ENCODE peak calls at places on chromosome 22, in five cellular contexts. G is activated CD4-positive, alpha-beta T cell treated with anti-CD3 and anti-CD28 coated beads for 48 hours; Q is iris pigment epithelial cell; K is midbrain; L is cardiac fibroblast. J is an unnamed sample.

GRCh38 chr22:43377486-43377995 is 34.3 kb upstream of the MPPED1 start:
- DNase-seq in L (peak; percentile 16), Q (no peak), K (no peak), G (no peak), J (no peak)

GRCh38 chr22:19723990-19724827 is 870 bp downstream of the GP1BB start:
- DNase-seq in L (peak; percentile 22), G (peak; percentile 72), K (no peak), Q (no peak), J (no peak)

GRCh38 chr22:43114958-43115357 is 4.4 kb downstream of the BIK start:
- DNase-seq in Q (no peak), G (no peak), L (no peak), K (no peak), J (no peak)

GRCh38 chr22:33785283-33785991 is 134.8 kb downstream of the LARGE1 start:
- DNase-seq in Q (peak; percentile 11), G (peak; percentile 4), L (peak; percentile 33), K (no peak), J (no peak)

GRCh38 chr22:21701384-21701971 is 34.1 kb downstream of the YPEL1 start:
- DNase-seq in G (no peak), K (no peak), L (no peak), Q (no peak), J (no peak)

GRCh38 chr22:47395481-47395880 is 633.0 kb downstream of the TBC1D22A start:
- DNase-seq in L (peak; percentile 22), K (no peak), G (no peak), Q (no peak), J (no peak)

GRCh38 chr22:40499187-40499753 is 128.9 kb downstream of the SGSM3 start:
- DNase-seq in G (peak; percentile 17), K (no peak), L (peak; percentile 96), Q (peak; percentile 98), J (no peak)

GRCh38 chr22:23278883-23279675 is 98.8 kb downstream of the BCR start:
- DNase-seq in G (no peak), K (no peak), Q (no peak), L (peak; percentile 55), J (peak; percentile 57)

GRCh38 chr22:45575173-45575572 is 72.5 kb downstream of the FBLN1 start:
- DNase-seq in G (no peak), L (no peak), K (no peak), Q (no peak), J (no peak)

GRCh38 chr22:40215266-40215665 is 37.5 kb downstream of the TNRC6B start:
- DNase-seq in L (peak; percentile 15), G (no peak), K (no peak), Q (no peak), J (peak; percentile 26)

GRCh38 chr22:49814856-49815255 is 12.8 kb downstream of the BRD1 start:
- DNase-seq in Q (no peak), K (no peak), L (no peak), G (no peak), J (no peak)

GRCh38 chr22:19571207-19571795 is 47.1 kb upstream of the CLDN5 start:
- DNase-seq in L (peak; percentile 32), Q (peak; percentile 67), K (no peak), G (no peak), J (no peak)

GRCh38 chr22:22110548-22111266 is 128.1 kb upstream of the TOP3B start:
- DNase-seq in Q (peak; percentile 77), G (peak; percentile 66), L (peak; percentile 52), K (peak; percentile 60), J (peak; percentile 39)

GRCh38 chr22:50314455-50315288 is 7.2 kb upstream of the PLXNB2 start:
- DNase-seq in Q (no peak), K (no peak), L (no peak), G (peak; percentile 84), J (no peak)

GRCh38 chr22:19057999-19058491 is 64.2 kb downstream of the DGCR2 start:
- DNase-seq in L (no peak), Q (no peak), K (no peak), G (no peak), J (peak; percentile 6)

GRCh38 chr22:44709881-44710400 is 7.9 kb downstream of the PRR5 start:
- DNase-seq in K (no peak), G (no peak), L (no peak), Q (no peak), J (no peak)

GRCh38 chr22:49497266-49497665 is 330.4 kb downstream of the BRD1 start:
- DNase-seq in K (no peak), L (no peak), G (no peak), Q (no peak), J (no peak)

GRCh38 chr22:44335066-44335839 is 22.5 kb upstream of the SHISAL1 start:
- DNase-seq in G (no peak), L (no peak), Q (no peak), K (no peak), J (no peak)

GRCh38 chr22:43820671-43821305 is 8.7 kb upstream of the EFCAB6 start:
- DNase-seq in L (no peak), G (no peak), K (no peak), Q (no peak), J (no peak)

GRCh38 chr22:45999379-45999971 is 22.5 kb upstream of the WNT7B start:
- DNase-seq in G (no peak), L (no peak), K (no peak), Q (no peak), J (no peak)

GRCh38 chr22:50684986-50685385 is 12.4 kb downstream of the SHANK3 start:
- DNase-seq in G (no peak), L (no peak), K (no peak), Q (no peak), J (no peak)

GRCh38 chr22:29780781-29781676 is 13.9 kb downstream of the UQCR10 start:
- DNase-seq in G (no peak), K (peak; percentile 27), Q (peak; percentile 87), L (peak; percentile 75), J (peak; percentile 50)

GRCh38 chr22:41003041-41003440 is 51.9 kb downstream of the RBX1 start:
- DNase-seq in Q (no peak), G (no peak), L (no peak), K (no peak), J (no peak)

GRCh38 chr22:39475902-39476301 is 19.1 kb downstream of the MGAT3 start:
- DNase-seq in G (no peak), L (no peak), Q (no peak), K (no peak), J (peak; percentile 44)

GRCh38 chr22:41870786-41871185 is 37.9 kb downstream of the SREBF2 start:
- DNase-seq in G (no peak), Q (no peak), L (no peak), K (no peak), J (no peak)

GRCh38 chr22:22787805-22788459 is 99.7 kb upstream of the IGLL5 start:
- DNase-seq in G (peak; percentile 80), L (peak; percentile 60), K (peak; percentile 20), Q (peak; percentile 49), J (peak; percentile 74)

GRCh38 chr22:31937328-31937727 is 7.0 kb upstream of the YWHAH start:
- DNase-seq in L (no peak), G (no peak), Q (no peak), K (no peak), J (no peak)

GRCh38 chr22:50078761-50079160 is 6.5 kb downstream of the MLC1 start:
- DNase-seq in Q (no peak), K (no peak), L (no peak), G (no peak), J (no peak)

GRCh38 chr22:42365337-42365865 is 66.8 kb downstream of the NFAM1 start:
- DNase-seq in L (no peak), G (no peak), K (no peak), Q (no peak), J (no peak)

GRCh38 chr22:27972732-27973698 is 54.0 kb upstream of the PITPNB start:
- DNase-seq in L (peak; percentile 29), G (no peak), Q (peak; percentile 28), K (no peak), J (no peak)

GRCh38 chr22:17368727-17369552 is at the start of gene CECR2:
- DNase-seq in G (peak; percentile 6), K (peak; percentile 71), L (peak; percentile 67), Q (peak; percentile 30), J (peak; percentile 58)

GRCh38 chr22:23070418-23071162 is at the start of gene GNAZ:
- DNase-seq in L (no peak), K (peak; percentile 32), G (peak; percentile 31), Q (no peak), J (peak; percentile 41)

GRCh38 chr22:28894320-28894719 is 10.9 kb downstream of the ZNRF3 start:
- DNase-seq in K (no peak), Q (no peak), G (no peak), L (no peak), J (peak; percentile 59)

GRCh38 chr22:50473855-50474671 is 772 bp downstream of the SBF1 start:
- DNase-seq in Q (peak; percentile 78), L (peak; percentile 52), G (peak; percentile 64), K (no peak), J (peak; percentile 24)

GRCh38 chr22:37185646-37186227 is 2.3 kb downstream of the C1QTNF6 start:
- DNase-seq in Q (no peak), G (no peak), K (no peak), L (no peak), J (no peak)

GRCh38 chr22:17607891-17608521 is 20.5 kb downstream of the ATP6V1E1 start:
- DNase-seq in Q (no peak), L (no peak), K (no peak), G (no peak), J (no peak)

J was measured in head of caudate nucleus.